ENCODE peak calls at places on chromosomes 2 and 18, in eight cellular contexts. P is heart left ventricle; X is RWPE2; T is left lung; H is CD8-positive, alpha-beta T cell; J is upper lobe of left lung; B is testis; M is psoas muscle. E is an unnamed sample. For H3K36me3 and H3K4me1, the result is how much of the 10 kb centered on the place peaks cover.

GRCh38 chr2:222613715-222614331 is 42.1 kb downstream of the FARSB start:
- DNase-seq in P (no peak), X (no peak), T (no peak), H (no peak), J (no peak), B (peak), M (no peak), E (no peak)

GRCh38 chr2:101431486-101431885 is 43.4 kb downstream of the RFX8 start:
- DNase-seq in P (no peak), X (no peak), T (no peak), H (no peak), J (no peak), B (no peak), M (no peak), E (no peak)

GRCh38 chr18:63098014-63098981 is 221.3 kb downstream of the BCL2 start:
- DNase-seq in P (no peak), X (no peak), T (no peak), H (peak), J (no peak), B (no peak), M (no peak), E (no peak)

GRCh38 chr2:2840101-2840531 is 509.0 kb upstream of the MYT1L start:
- DNase-seq in P (no peak), X (no peak), T (no peak), H (peak), J (no peak), B (peak), M (no peak), E (no peak)

GRCh38 chr2:6254446-6254845 is 562.3 kb downstream of the SOX11 start:
- DNase-seq in P (no peak), X (no peak), T (no peak), H (no peak), J (no peak), B (no peak), M (no peak), E (no peak)

GRCh38 chr2:144643537-144644336 is 123.8 kb upstream of the ZEB2 start:
- DNase-seq in P (no peak), X (no peak), T (no peak), H (no peak), J (no peak), B (no peak), M (no peak), E (no peak)

GRCh38 chr2:127810156-127810636 is 775 bp downstream of the WDR33 start:
- DNase-seq in P (no peak), X (no peak), T (no peak), H (no peak), J (no peak), B (peak), M (no peak), E (no peak)

GRCh38 chr2:214809751-214810564 is 475 bp upstream of the BARD1 start:
- DNase-seq in P (peak), X (peak), T (peak), H (peak), J (peak), B (peak), M (peak), E (peak)

GRCh38 chr2:3639015-3639630 is 18.9 kb upstream of the ALLC start:
- DNase-seq in P (peak), X (peak), T (no peak), H (no peak), J (no peak), B (peak), M (no peak), E (peak)

GRCh38 chr2:97707428-97708380 is 5.7 kb upstream of the ZAP70 start:
- DNase-seq in P (no peak), X (no peak), T (no peak), H (peak), J (no peak), B (peak), M (no peak), E (peak)

GRCh38 chr2:230335864-230336506 is 9.0 kb downstream of the SP140L start:
- DNase-seq in P (no peak), X (no peak), T (no peak), H (no peak), J (no peak), B (no peak), M (no peak), E (no peak)

GRCh38 chr18:60319129-60319528 is 53.4 kb downstream of the MC4R start:
- DNase-seq in P (no peak), X (no peak), T (no peak), H (no peak), J (no peak), B (no peak), M (no peak), E (no peak)

GRCh38 chr2:213429516-213429915 is 145.3 kb downstream of the SPAG16 start:
- DNase-seq in P (no peak), X (no peak), T (no peak), H (no peak), J (no peak), B (no peak), M (no peak), E (no peak)

GRCh38 chr2:234292955-234293228 is 204.0 kb downstream of the ARL4C start:
- DNase-seq in P (no peak), X (no peak), T (no peak), H (no peak), J (no peak), B (no peak), M (no peak), E (no peak)

GRCh38 chr18:27808678-27809077 is 368.3 kb downstream of the CDH2 start:
- DNase-seq in P (no peak), X (no peak), T (no peak), H (no peak), J (no peak), B (no peak), M (no peak), E (no peak)

GRCh38 chr18:10713400-10713799 is 187.6 kb downstream of the NAPG start:
- DNase-seq in P (no peak), X (no peak), T (no peak), H (no peak), J (no peak), B (no peak), M (no peak), E (no peak)

GRCh38 chr2:74103763-74104162 is 43.9 kb downstream of the BOLA3 start:
- DNase-seq in P (no peak), X (no peak), T (no peak), H (no peak), J (no peak), B (no peak), M (no peak), E (no peak)
- H3K36me3 ChIP-seq in P (under half), X (under half), T (half or more), H (under half), J (under half), B (under half), M (under half), E (half or more)

GRCh38 chr2:46126571-46126970 is 170.6 kb upstream of the EPAS1 start:
- DNase-seq in P (no peak), X (no peak), T (no peak), H (no peak), J (no peak), B (no peak), M (no peak), E (no peak)

GRCh38 chr2:46132996-46133395 is 164.2 kb upstream of the EPAS1 start:
- DNase-seq in P (no peak), X (no peak), T (no peak), H (no peak), J (no peak), B (no peak), M (no peak), E (no peak)

GRCh38 chr2:46127176-46127575 is 170.0 kb upstream of the EPAS1 start:
- DNase-seq in P (no peak), X (no peak), T (no peak), H (no peak), J (no peak), B (no peak), M (no peak), E (no peak)

GRCh38 chr2:46134531-46135229 is 162.5 kb upstream of the EPAS1 start:
- DNase-seq in P (peak), X (no peak), T (no peak), H (no peak), J (no peak), B (peak), M (peak), E (no peak)

GRCh38 chr2:46130511-46130910 is 166.7 kb upstream of the EPAS1 start:
- DNase-seq in P (no peak), X (no peak), T (no peak), H (no peak), J (no peak), B (no peak), M (no peak), E (no peak)
- H3K4me1 ChIP-seq in P (under half), X (under half), T (under half), H (under half), J (under half), B (under half), M (under half), E (under half)

GRCh38 chr2:26020214-26020613 is 13.7 kb upstream of the RAB10 start:
- DNase-seq in P (no peak), X (no peak), T (no peak), H (no peak), J (no peak), B (no peak), M (no peak), E (no peak)

GRCh38 chr2:26024260-26024659 is 9.6 kb upstream of the RAB10 start:
- DNase-seq in P (no peak), X (no peak), T (no peak), H (no peak), J (no peak), B (no peak), M (no peak), E (no peak)

GRCh38 chr2:26025509-26025908 is 8.4 kb upstream of the RAB10 start:
- DNase-seq in P (no peak), X (no peak), T (no peak), H (no peak), J (no peak), B (no peak), M (no peak), E (no peak)
- TF ChIP-seq CTCF in P (no peak), X (no peak), T (no peak), H (no peak), J (no peak), B (no peak), M (no peak), E (no peak)

DNA sequence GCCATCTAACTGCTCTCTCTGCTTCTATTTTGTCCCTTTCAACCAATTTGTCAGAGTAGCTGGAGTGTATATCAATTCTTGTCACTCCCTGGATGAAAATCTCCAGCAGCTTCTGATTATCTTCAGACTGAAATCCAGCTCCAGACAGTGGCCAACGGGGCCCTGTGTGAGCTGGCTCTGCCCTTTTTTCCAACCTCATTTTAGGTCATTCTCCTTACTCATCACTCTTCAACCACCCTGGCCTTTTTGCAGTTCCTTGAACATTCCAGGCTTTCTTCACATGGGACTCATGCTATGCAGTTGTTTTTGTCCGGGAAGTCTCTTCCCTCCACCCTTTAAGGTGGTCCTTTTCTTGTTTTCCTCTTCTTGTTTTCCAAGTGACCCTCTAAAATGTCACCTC is 15.4 kb upstream of the FAP start:
- DNase-seq in P (no peak), X (no peak), T (no peak), H (no peak), J (no peak), B (no peak), M (no peak), E (no peak)
- H3K36me3 ChIP-seq in P (under half), X (under half), T (under half), H (under half), J (under half), B (under half), M (under half), E (under half)

GRCh38 chr18:59273936-59274928 is 978 bp upstream of the RAX start:
- DNase-seq in P (no peak), X (no peak), T (no peak), H (no peak), J (peak), B (no peak), M (no peak), E (no peak)
- H3K4me1 ChIP-seq in P (under half), X (under half), T (under half), H (under half), J (under half), B (under half), M (under half), E (under half)

DNA sequence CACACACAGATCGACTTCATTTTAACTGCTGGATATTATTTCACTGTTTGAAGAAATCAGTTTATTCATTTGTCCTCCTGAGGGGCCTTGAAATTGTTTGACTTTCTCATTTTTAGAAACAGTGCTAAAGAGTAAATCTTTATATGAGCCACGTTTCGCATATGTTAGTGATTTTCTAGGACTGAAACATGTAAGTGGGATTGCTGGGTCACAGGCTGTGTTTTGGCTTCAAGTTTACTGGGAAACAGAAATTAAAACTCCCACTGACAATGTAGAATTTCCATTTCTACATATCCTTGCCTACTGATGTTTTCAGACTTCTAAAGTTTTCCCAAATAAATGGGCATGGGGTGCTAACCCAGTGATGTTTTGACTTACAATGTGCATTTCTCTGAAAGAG is 363.8 kb downstream of the NCKAP5 start:
- DNase-seq in P (no peak), X (no peak), T (no peak), H (no peak), J (no peak), B (no peak), M (no peak), E (no peak)
- TF ChIP-seq CTCF in P (no peak), X (no peak), T (no peak), H (no peak), J (no peak), B (no peak), M (no peak), E (no peak)

GRCh38 chr18:13486686-13487085 is 239.7 kb downstream of the FAM210A start:
- DNase-seq in P (no peak), X (no peak), T (no peak), H (no peak), J (no peak), B (no peak), M (no peak), E (peak)

GRCh38 chr18:13491138-13491537 is 235.2 kb downstream of the FAM210A start:
- DNase-seq in P (no peak), X (no peak), T (no peak), H (no peak), J (no peak), B (no peak), M (no peak), E (no peak)

GRCh38 chr18:13485604-13486003 is 240.8 kb downstream of the FAM210A start:
- DNase-seq in P (no peak), X (no peak), T (no peak), H (no peak), J (no peak), B (no peak), M (no peak), E (no peak)

GRCh38 chr18:13487237-13487636 is 239.1 kb downstream of the FAM210A start:
- DNase-seq in P (no peak), X (no peak), T (no peak), H (no peak), J (no peak), B (no peak), M (no peak), E (peak)

DNA sequence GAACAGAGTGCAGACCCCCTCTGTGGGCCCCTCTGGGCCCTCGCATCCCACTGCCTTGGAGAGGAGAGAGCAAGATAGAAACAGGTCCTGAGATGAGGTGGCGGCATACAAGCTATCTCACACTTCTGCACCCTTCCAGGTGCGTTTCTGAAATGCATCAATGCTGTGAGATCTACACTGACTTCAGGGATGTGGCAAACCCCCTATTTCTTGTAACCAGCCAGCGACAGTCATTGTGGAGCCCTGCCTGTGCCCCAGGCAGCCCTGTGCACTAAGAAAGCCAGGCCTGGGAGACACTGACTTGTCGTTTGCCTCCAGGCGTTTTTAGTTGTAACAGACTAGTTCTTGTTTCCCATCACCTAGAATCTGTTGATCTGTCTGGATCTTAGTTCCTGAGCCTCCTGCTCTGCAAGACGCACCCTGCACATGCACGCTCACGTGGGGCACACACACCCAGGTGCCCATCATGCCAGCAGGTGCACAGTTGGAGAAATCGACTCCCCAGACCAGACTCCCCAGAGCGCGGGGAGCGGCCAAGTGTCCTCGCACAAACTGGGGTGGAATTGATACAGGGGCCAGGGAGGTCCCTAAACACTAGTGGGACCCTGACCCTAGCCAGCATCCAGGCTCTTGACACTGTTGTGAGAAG is 238.0 kb downstream of the FAM210A start:
- DNase-seq in P (no peak), X (no peak), T (no peak), H (no peak), J (no peak), B (no peak), M (no peak), E (no peak)
- H3K36me3 ChIP-seq in P (under half), X (under half), T (under half), H (under half), J (under half), B (under half), M (under half), E (under half)

GRCh38 chr18:24009651-24010333 is 4.8 kb upstream of the TTC39C start:
- DNase-seq in P (no peak), X (no peak), T (no peak), H (peak), J (no peak), B (no peak), M (no peak), E (no peak)
- H3K4me1 ChIP-seq in P (under half), X (under half), T (under half), H (half or more), J (under half), B (under half), M (under half), E (under half)

DNA sequence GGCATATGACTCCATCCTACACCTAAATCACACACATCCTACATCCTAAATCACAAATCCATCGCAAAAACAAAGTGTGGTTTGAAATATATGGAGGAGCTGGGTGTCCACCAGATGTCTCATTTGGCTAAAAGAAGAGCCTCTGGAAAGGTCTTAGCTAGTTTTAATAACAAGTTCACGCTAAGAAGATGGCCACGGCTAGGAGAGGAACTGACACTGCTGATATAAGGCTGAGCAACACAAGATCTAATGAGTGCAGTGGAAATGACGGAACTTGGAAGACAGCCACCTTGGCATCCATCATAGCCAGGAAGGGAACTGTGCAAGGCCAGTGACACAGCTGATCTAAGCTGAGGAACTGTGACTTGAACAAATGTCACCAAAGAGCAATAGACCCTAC is 60.0 kb upstream of the AGAP1 start:
- DNase-seq in P (peak), X (no peak), T (no peak), H (no peak), J (no peak), B (peak), M (peak), E (no peak)
- TF ChIP-seq CTCF in P (no peak), X (peak), T (no peak), H (no peak), J (no peak), B (no peak), M (peak), E (no peak)

GRCh38 chr18:5103693-5104092 is 93.4 kb downstream of the AKAIN1 start:
- DNase-seq in P (no peak), X (no peak), T (no peak), H (no peak), J (no peak), B (no peak), M (no peak), E (no peak)
- H3K36me3 ChIP-seq in P (under half), X (under half), T (under half), H (under half), J (under half), B (under half), M (under half), E (under half)